ENCODE peak calls at places on chromosomes 5 and 9, in seven cellular contexts. One of them, this sample, is unnamed. For H3K36me3, the result is how much of the 10 kb centered on the place peaks cover.

GRCh38 chr5:55597014-55597981 is 62.5 kb upstream of the PLPP1 start:
- DNase-seq in naive thymus-derived CD4-positive, alpha-beta T cell: no peak
- DNase-seq in neural progenitor cell: no peak
- DNase-seq in GM23338: no peak
- DNase-seq in CD8-positive, alpha-beta memory T cell: no peak
- DNase-seq in upper lobe of right lung: no peak
- DNase-seq in astrocyte: peak
- DNase-seq in this sample: no peak

GRCh38 chr9:129567842-129568559 is 52.9 kb downstream of the C9orf50 start:
- DNase-seq in neural progenitor cell: peak
- DNase-seq in GM23338: peak
- DNase-seq in upper lobe of right lung: peak
- DNase-seq in astrocyte: peak
- DNase-seq in CD8-positive, alpha-beta memory T cell: no peak
- DNase-seq in naive thymus-derived CD4-positive, alpha-beta T cell: no peak
- DNase-seq in this sample: peak

GRCh38 chr5:96507128-96507527 is 74.1 kb upstream of the PCSK1 start:
- DNase-seq in upper lobe of right lung: no peak
- DNase-seq in astrocyte: no peak
- DNase-seq in naive thymus-derived CD4-positive, alpha-beta T cell: no peak
- DNase-seq in neural progenitor cell: no peak
- DNase-seq in GM23338: no peak
- DNase-seq in CD8-positive, alpha-beta memory T cell: no peak
- DNase-seq in this sample: no peak

GRCh38 chr9:35675732-35676392 is 2.1 kb downstream of the CA9 start:
- DNase-seq in astrocyte: no peak
- DNase-seq in GM23338: peak
- DNase-seq in CD8-positive, alpha-beta memory T cell: peak
- DNase-seq in neural progenitor cell: peak
- DNase-seq in upper lobe of right lung: no peak
- DNase-seq in naive thymus-derived CD4-positive, alpha-beta T cell: no peak
- DNase-seq in this sample: peak

GRCh38 chr9:114278881-114279570 is 43.9 kb upstream of the ORM1 start:
- DNase-seq in GM23338: no peak
- DNase-seq in upper lobe of right lung: peak
- DNase-seq in CD8-positive, alpha-beta memory T cell: no peak
- DNase-seq in astrocyte: peak
- DNase-seq in naive thymus-derived CD4-positive, alpha-beta T cell: no peak
- DNase-seq in neural progenitor cell: no peak
- DNase-seq in this sample: peak

GRCh38 chr9:31140316-31140715 is 1244.1 kb upstream of the ACO1 start:
- DNase-seq in upper lobe of right lung: no peak
- DNase-seq in CD8-positive, alpha-beta memory T cell: no peak
- DNase-seq in neural progenitor cell: peak
- DNase-seq in GM23338: peak
- DNase-seq in astrocyte: peak
- DNase-seq in naive thymus-derived CD4-positive, alpha-beta T cell: no peak
- DNase-seq in this sample: no peak

GRCh38 chr5:22850981-22851380 is 2.2 kb downstream of the CDH12 start:
- DNase-seq in astrocyte: no peak
- DNase-seq in GM23338: no peak
- DNase-seq in upper lobe of right lung: no peak
- DNase-seq in naive thymus-derived CD4-positive, alpha-beta T cell: no peak
- DNase-seq in CD8-positive, alpha-beta memory T cell: no peak
- DNase-seq in neural progenitor cell: no peak
- DNase-seq in this sample: no peak

GRCh38 chr5:54733101-54733500 is 215.5 kb downstream of the SNX18 start:
- DNase-seq in astrocyte: no peak
- DNase-seq in upper lobe of right lung: no peak
- DNase-seq in GM23338: no peak
- DNase-seq in neural progenitor cell: no peak
- DNase-seq in naive thymus-derived CD4-positive, alpha-beta T cell: no peak
- DNase-seq in CD8-positive, alpha-beta memory T cell: no peak
- DNase-seq in this sample: no peak

GRCh38 chr9:131475111-131475955 is 27.4 kb upstream of the POMT1 start:
- DNase-seq in upper lobe of right lung: peak
- DNase-seq in CD8-positive, alpha-beta memory T cell: no peak
- DNase-seq in GM23338: no peak
- DNase-seq in astrocyte: no peak
- DNase-seq in naive thymus-derived CD4-positive, alpha-beta T cell: no peak
- DNase-seq in neural progenitor cell: no peak
- DNase-seq in this sample: no peak

GRCh38 chr9:81717061-81717746 is 27.9 kb upstream of the TLE1 start:
- DNase-seq in GM23338: peak
- DNase-seq in astrocyte: no peak
- DNase-seq in CD8-positive, alpha-beta memory T cell: no peak
- DNase-seq in naive thymus-derived CD4-positive, alpha-beta T cell: no peak
- DNase-seq in upper lobe of right lung: no peak
- DNase-seq in neural progenitor cell: peak
- DNase-seq in this sample: no peak

GRCh38 chr5:29382735-29383280 is 1810.7 kb upstream of the CDH6 start:
- DNase-seq in astrocyte: no peak
- DNase-seq in neural progenitor cell: no peak
- DNase-seq in CD8-positive, alpha-beta memory T cell: no peak
- DNase-seq in upper lobe of right lung: no peak
- DNase-seq in naive thymus-derived CD4-positive, alpha-beta T cell: no peak
- DNase-seq in GM23338: peak
- DNase-seq in this sample: no peak

GRCh38 chr5:173231381-173231766 is 3.6 kb downstream of the NKX2-5 start:
- DNase-seq in upper lobe of right lung: no peak
- DNase-seq in astrocyte: no peak
- DNase-seq in naive thymus-derived CD4-positive, alpha-beta T cell: no peak
- DNase-seq in neural progenitor cell: no peak
- DNase-seq in CD8-positive, alpha-beta memory T cell: no peak
- DNase-seq in GM23338: no peak
- DNase-seq in this sample: no peak

GRCh38 chr9:114789006-114789405 is 16.8 kb downstream of the TNFSF15 start:
- DNase-seq in CD8-positive, alpha-beta memory T cell: no peak
- DNase-seq in naive thymus-derived CD4-positive, alpha-beta T cell: no peak
- DNase-seq in GM23338: no peak
- DNase-seq in astrocyte: no peak
- DNase-seq in upper lobe of right lung: no peak
- DNase-seq in neural progenitor cell: no peak
- DNase-seq in this sample: no peak

GRCh38 chr9:99172129-99173091 is 49.3 kb downstream of the ALG2 start:
- DNase-seq in GM23338: no peak
- DNase-seq in astrocyte: no peak
- DNase-seq in neural progenitor cell: peak
- DNase-seq in CD8-positive, alpha-beta memory T cell: no peak
- DNase-seq in naive thymus-derived CD4-positive, alpha-beta T cell: no peak
- DNase-seq in upper lobe of right lung: no peak
- DNase-seq in this sample: peak

GRCh38 chr9:130023147-130023787 is 19.7 kb downstream of the FNBP1 start:
- DNase-seq in CD8-positive, alpha-beta memory T cell: no peak
- DNase-seq in neural progenitor cell: no peak
- DNase-seq in upper lobe of right lung: no peak
- DNase-seq in GM23338: no peak
- DNase-seq in naive thymus-derived CD4-positive, alpha-beta T cell: no peak
- DNase-seq in astrocyte: no peak
- DNase-seq in this sample: no peak

GRCh38 chr9:134066923-134067851 is 639 bp downstream of the BRD3 start:
- DNase-seq in neural progenitor cell: peak
- DNase-seq in astrocyte: no peak
- DNase-seq in GM23338: peak
- DNase-seq in CD8-positive, alpha-beta memory T cell: peak
- DNase-seq in upper lobe of right lung: peak
- DNase-seq in naive thymus-derived CD4-positive, alpha-beta T cell: peak
- DNase-seq in this sample: peak

GRCh38 chr9:2024888-2025781 is 10.0 kb downstream of the SMARCA2 start:
- DNase-seq in neural progenitor cell: no peak
- DNase-seq in naive thymus-derived CD4-positive, alpha-beta T cell: no peak
- DNase-seq in GM23338: peak
- DNase-seq in upper lobe of right lung: no peak
- DNase-seq in astrocyte: no peak
- DNase-seq in CD8-positive, alpha-beta memory T cell: no peak
- DNase-seq in this sample: no peak

GRCh38 chr5:81856948-81857928 is 106.3 kb upstream of the SSBP2 start:
- DNase-seq in upper lobe of right lung: peak
- DNase-seq in astrocyte: no peak
- DNase-seq in neural progenitor cell: peak
- DNase-seq in naive thymus-derived CD4-positive, alpha-beta T cell: no peak
- DNase-seq in CD8-positive, alpha-beta memory T cell: no peak
- DNase-seq in GM23338: peak
- DNase-seq in this sample: peak

GRCh38 chr5:78326930-78327329 is 32.4 kb upstream of the AP3B1 start:
- DNase-seq in astrocyte: no peak
- DNase-seq in GM23338: no peak
- DNase-seq in CD8-positive, alpha-beta memory T cell: no peak
- DNase-seq in upper lobe of right lung: no peak
- DNase-seq in neural progenitor cell: no peak
- DNase-seq in naive thymus-derived CD4-positive, alpha-beta T cell: no peak
- DNase-seq in this sample: no peak

GRCh38 chr9:120541921-120542320 is 38.0 kb downstream of the CDK5RAP2 start:
- DNase-seq in neural progenitor cell: no peak
- DNase-seq in astrocyte: no peak
- DNase-seq in naive thymus-derived CD4-positive, alpha-beta T cell: no peak
- DNase-seq in GM23338: no peak
- DNase-seq in upper lobe of right lung: no peak
- DNase-seq in CD8-positive, alpha-beta memory T cell: no peak
- DNase-seq in this sample: no peak

DNA sequence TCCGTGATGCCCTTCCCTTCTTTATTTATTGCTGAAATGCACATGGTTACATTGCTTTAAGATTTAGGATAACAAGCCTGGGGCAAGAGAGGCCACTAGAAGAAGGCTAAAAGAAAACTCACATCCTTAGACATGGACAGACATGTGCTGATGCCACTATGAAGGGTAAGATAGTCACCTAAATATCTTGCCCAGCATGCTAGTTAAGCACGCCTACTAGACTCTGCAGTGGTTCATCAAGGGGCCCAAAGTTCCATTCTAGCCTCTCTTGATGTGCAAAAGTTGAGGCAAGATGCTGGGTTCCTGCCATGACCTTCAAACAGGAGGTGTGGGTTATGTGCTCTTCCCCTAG is 49.3 kb downstream of the GRAMD2B start:
- DNase-seq in upper lobe of right lung: no peak
- DNase-seq in astrocyte: no peak
- DNase-seq in naive thymus-derived CD4-positive, alpha-beta T cell: no peak
- DNase-seq in GM23338: no peak
- DNase-seq in CD8-positive, alpha-beta memory T cell: no peak
- DNase-seq in neural progenitor cell: no peak
- DNase-seq in this sample: no peak
- H3K36me3 ChIP-seq in upper lobe of right lung: under half
- H3K36me3 ChIP-seq in astrocyte: under half
- H3K36me3 ChIP-seq in naive thymus-derived CD4-positive, alpha-beta T cell: under half
- H3K36me3 ChIP-seq in GM23338: under half
- H3K36me3 ChIP-seq in CD8-positive, alpha-beta memory T cell: under half
- H3K36me3 ChIP-seq in neural progenitor cell: under half
- H3K36me3 ChIP-seq in this sample: under half

GRCh38 chr5:110734101-110734500 is 4.7 kb upstream of the SLC25A46 start:
- DNase-seq in GM23338: no peak
- DNase-seq in naive thymus-derived CD4-positive, alpha-beta T cell: no peak
- DNase-seq in astrocyte: no peak
- DNase-seq in CD8-positive, alpha-beta memory T cell: no peak
- DNase-seq in upper lobe of right lung: no peak
- DNase-seq in neural progenitor cell: no peak
- DNase-seq in this sample: no peak

GRCh38 chr5:110738812-110739651 is at the start of gene SLC25A46:
- DNase-seq in neural progenitor cell: peak
- DNase-seq in naive thymus-derived CD4-positive, alpha-beta T cell: peak
- DNase-seq in upper lobe of right lung: peak
- DNase-seq in GM23338: peak
- DNase-seq in CD8-positive, alpha-beta memory T cell: peak
- DNase-seq in astrocyte: peak
- DNase-seq in this sample: peak

GRCh38 chr5:110735545-110735944 is 3.3 kb upstream of the SLC25A46 start:
- DNase-seq in neural progenitor cell: no peak
- DNase-seq in CD8-positive, alpha-beta memory T cell: no peak
- DNase-seq in astrocyte: no peak
- DNase-seq in upper lobe of right lung: no peak
- DNase-seq in GM23338: no peak
- DNase-seq in naive thymus-derived CD4-positive, alpha-beta T cell: no peak
- DNase-seq in this sample: no peak

GRCh38 chr5:110738503-110738811 is 350 bp upstream of the SLC25A46 start:
- DNase-seq in neural progenitor cell: no peak
- DNase-seq in GM23338: no peak
- DNase-seq in CD8-positive, alpha-beta memory T cell: no peak
- DNase-seq in naive thymus-derived CD4-positive, alpha-beta T cell: no peak
- DNase-seq in astrocyte: no peak
- DNase-seq in upper lobe of right lung: no peak
- DNase-seq in this sample: no peak

DNA sequence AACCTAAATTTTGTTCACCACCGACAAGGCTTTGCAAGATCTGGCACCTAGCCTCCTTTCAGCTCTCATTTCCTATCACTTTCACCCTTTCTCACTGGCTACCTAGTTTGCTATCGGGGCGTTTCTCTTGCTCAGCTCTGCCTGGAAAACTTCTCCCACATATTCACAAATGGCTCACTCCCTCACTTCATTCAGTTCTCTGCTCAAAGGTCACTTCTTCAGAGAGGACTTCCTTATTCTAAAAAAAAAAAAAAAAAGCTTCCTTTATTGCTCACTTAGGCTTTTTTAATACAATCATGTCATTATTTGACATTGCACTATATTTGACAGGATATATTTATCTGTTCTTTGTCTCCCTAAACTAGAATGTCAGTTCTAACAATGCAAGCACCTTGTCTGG is 2.0 kb upstream of the SLC25A46 start:
- DNase-seq in astrocyte: no peak
- DNase-seq in neural progenitor cell: no peak
- DNase-seq in CD8-positive, alpha-beta memory T cell: no peak
- DNase-seq in naive thymus-derived CD4-positive, alpha-beta T cell: no peak
- DNase-seq in upper lobe of right lung: no peak
- DNase-seq in GM23338: no peak
- DNase-seq in this sample: no peak
- H3K4me3 ChIP-seq in astrocyte: no peak
- H3K4me3 ChIP-seq in neural progenitor cell: no peak
- H3K4me3 ChIP-seq in CD8-positive, alpha-beta memory T cell: no peak
- H3K4me3 ChIP-seq in naive thymus-derived CD4-positive, alpha-beta T cell: no peak
- H3K4me3 ChIP-seq in upper lobe of right lung: no peak
- H3K4me3 ChIP-seq in GM23338: no peak
- H3K4me3 ChIP-seq in this sample: no peak

GRCh38 chr5:180798193-180798592 is 4.4 kb downstream of the MGAT1 start:
- DNase-seq in neural progenitor cell: no peak
- DNase-seq in CD8-positive, alpha-beta memory T cell: no peak
- DNase-seq in upper lobe of right lung: no peak
- DNase-seq in GM23338: no peak
- DNase-seq in naive thymus-derived CD4-positive, alpha-beta T cell: no peak
- DNase-seq in astrocyte: no peak
- DNase-seq in this sample: no peak
- H3K36me3 ChIP-seq in neural progenitor cell: under half
- H3K36me3 ChIP-seq in CD8-positive, alpha-beta memory T cell: under half
- H3K36me3 ChIP-seq in upper lobe of right lung: under half
- H3K36me3 ChIP-seq in GM23338: under half
- H3K36me3 ChIP-seq in naive thymus-derived CD4-positive, alpha-beta T cell: under half
- H3K36me3 ChIP-seq in astrocyte: under half
- H3K36me3 ChIP-seq in this sample: under half

DNA sequence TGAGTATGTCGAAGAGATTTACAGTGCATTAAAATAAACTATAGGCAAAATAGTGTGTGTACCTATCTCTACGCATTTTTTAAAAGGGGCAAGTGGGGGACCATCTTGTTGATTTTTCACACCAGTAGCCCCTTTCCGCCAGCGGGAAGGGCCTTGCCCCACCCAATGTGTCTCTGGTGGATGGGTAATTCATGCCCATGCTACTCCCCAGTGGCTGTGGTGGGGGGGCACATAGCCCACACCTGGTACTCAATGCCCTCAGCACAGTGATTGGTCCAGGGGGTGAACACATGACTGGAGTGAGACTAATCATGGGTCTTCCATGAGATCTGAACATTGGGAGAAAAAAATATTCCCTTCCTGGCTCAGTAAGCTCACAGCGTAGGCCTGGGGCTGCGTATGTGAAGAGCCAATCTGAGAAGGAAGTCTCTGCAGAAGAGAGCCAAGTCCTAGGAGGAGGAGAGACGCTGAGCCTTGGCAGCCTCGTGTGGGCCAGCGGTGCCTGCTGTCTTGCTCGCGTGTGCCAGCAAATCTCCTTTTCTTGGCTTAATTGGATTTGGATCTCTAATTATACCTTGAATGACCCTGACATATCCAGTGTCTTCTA is 103.4 kb downstream of the ADAMTS2 start:
- DNase-seq in naive thymus-derived CD4-positive, alpha-beta T cell: no peak
- DNase-seq in GM23338: no peak
- DNase-seq in neural progenitor cell: no peak
- DNase-seq in CD8-positive, alpha-beta memory T cell: no peak
- DNase-seq in astrocyte: no peak
- DNase-seq in upper lobe of right lung: peak
- DNase-seq in this sample: peak
- H3K4me3 ChIP-seq in naive thymus-derived CD4-positive, alpha-beta T cell: no peak
- H3K4me3 ChIP-seq in GM23338: no peak
- H3K4me3 ChIP-seq in neural progenitor cell: no peak
- H3K4me3 ChIP-seq in CD8-positive, alpha-beta memory T cell: no peak
- H3K4me3 ChIP-seq in astrocyte: no peak
- H3K4me3 ChIP-seq in upper lobe of right lung: no peak
- H3K4me3 ChIP-seq in this sample: no peak

This sample was measured in endodermal cell.